ENCODE peak calls at places on chromosomes 7 and 10, in four cellular contexts. P, K, Q and J are unnamed samples.
A peak's percentile ranks its signal among the peaks of the same experiment; 100 is the strongest.

GRCh38 chr10:33352154-33352553 is 17.7 kb upstream of the NRP1 start:
- DNase-seq in K (no peak), Q (no peak), P (no peak), J (peak; percentile 91)

GRCh38 chr7:114312649-114313048 is 102.0 kb upstream of the FOXP2 start:
- DNase-seq in K (no peak), Q (no peak), P (no peak), J (no peak)

GRCh38 chr7:95317546-95317945 is 6.8 kb downstream of the PON1 start:
- DNase-seq in K (peak; percentile 34), P (no peak), Q (no peak), J (no peak)

GRCh38 chr10:112898540-112899395 is 51.3 kb upstream of the TCF7L2 start:
- DNase-seq in K (peak; percentile 95), Q (peak; percentile 95), P (peak; percentile 85), J (peak; percentile 80)

GRCh38 chr10:77320852-77321496 is 316.6 kb downstream of the KCNMA1 start:
- DNase-seq in K (no peak), Q (no peak), P (no peak), J (peak; percentile 99)

GRCh38 chr10:46298346-46299266 is 11.8 kb downstream of the ANTXRL start:
- DNase-seq in P (peak; percentile 30), K (no peak), Q (no peak), J (no peak)

GRCh38 chr7:13115157-13115772 is 427.8 kb downstream of the ARL4A start:
- DNase-seq in P (no peak), K (peak; percentile 63), Q (no peak), J (peak; percentile 16)

GRCh38 chr10:108638225-108638624 is 1285.1 kb downstream of the XPNPEP1 start:
- DNase-seq in P (no peak), K (no peak), Q (no peak), J (no peak)

GRCh38 chr10:104333037-104333727 is 5.1 kb downstream of the ITPRIP start:
- DNase-seq in K (peak; percentile 76), Q (no peak), P (no peak), J (no peak)

GRCh38 chr10:58963723-58964124 is 212.7 kb upstream of the PHYHIPL start:
- DNase-seq in Q (peak; percentile 89), K (peak; percentile 60), P (peak; percentile 75), J (no peak)

GRCh38 chr10:80498833-80499671 is 38.6 kb upstream of the SH2D4B start:
- DNase-seq in P (no peak), Q (peak; percentile 51), K (peak; percentile 92), J (peak; percentile 97)

GRCh38 chr10:130105724-130106123 is 4.9 kb downstream of the C10orf143 start:
- DNase-seq in K (peak; percentile 88), Q (peak; percentile 88), P (peak; percentile 85), J (no peak)

GRCh38 chr10:69403519-69403918 is 13.2 kb downstream of the TACR2 start:
- DNase-seq in Q (no peak), P (no peak), K (no peak), J (peak; percentile 96)

GRCh38 chr10:29635711-29636144 is 957 bp upstream of the SVIL start:
- DNase-seq in Q (peak; percentile 59), K (peak; percentile 84), P (no peak), J (peak; percentile 18)

GRCh38 chr7:20269726-20270125 is 52.5 kb upstream of the MACC1 start:
- DNase-seq in K (no peak), P (no peak), Q (no peak), J (peak; percentile 33)

GRCh38 chr10:1660815-1661214 is 76.5 kb downstream of the ADARB2 start:
- DNase-seq in P (no peak), K (peak; percentile 53), Q (no peak), J (no peak)

GRCh38 chr10:73159038-73159648 is 8.7 kb downstream of the ECD start:
- DNase-seq in P (peak; percentile 60), K (peak; percentile 52), Q (peak; percentile 30), J (peak; percentile 55)

GRCh38 chr10:128326851-128327250 is 200.6 kb upstream of the MKI67 start:
- DNase-seq in Q (no peak), K (no peak), P (no peak), J (no peak)
- H2BK15ac ChIP-seq in Q (no peak overlapping the region), K (no peak overlapping the region), P (no peak overlapping the region), J (no peak overlapping the region)

DNA sequence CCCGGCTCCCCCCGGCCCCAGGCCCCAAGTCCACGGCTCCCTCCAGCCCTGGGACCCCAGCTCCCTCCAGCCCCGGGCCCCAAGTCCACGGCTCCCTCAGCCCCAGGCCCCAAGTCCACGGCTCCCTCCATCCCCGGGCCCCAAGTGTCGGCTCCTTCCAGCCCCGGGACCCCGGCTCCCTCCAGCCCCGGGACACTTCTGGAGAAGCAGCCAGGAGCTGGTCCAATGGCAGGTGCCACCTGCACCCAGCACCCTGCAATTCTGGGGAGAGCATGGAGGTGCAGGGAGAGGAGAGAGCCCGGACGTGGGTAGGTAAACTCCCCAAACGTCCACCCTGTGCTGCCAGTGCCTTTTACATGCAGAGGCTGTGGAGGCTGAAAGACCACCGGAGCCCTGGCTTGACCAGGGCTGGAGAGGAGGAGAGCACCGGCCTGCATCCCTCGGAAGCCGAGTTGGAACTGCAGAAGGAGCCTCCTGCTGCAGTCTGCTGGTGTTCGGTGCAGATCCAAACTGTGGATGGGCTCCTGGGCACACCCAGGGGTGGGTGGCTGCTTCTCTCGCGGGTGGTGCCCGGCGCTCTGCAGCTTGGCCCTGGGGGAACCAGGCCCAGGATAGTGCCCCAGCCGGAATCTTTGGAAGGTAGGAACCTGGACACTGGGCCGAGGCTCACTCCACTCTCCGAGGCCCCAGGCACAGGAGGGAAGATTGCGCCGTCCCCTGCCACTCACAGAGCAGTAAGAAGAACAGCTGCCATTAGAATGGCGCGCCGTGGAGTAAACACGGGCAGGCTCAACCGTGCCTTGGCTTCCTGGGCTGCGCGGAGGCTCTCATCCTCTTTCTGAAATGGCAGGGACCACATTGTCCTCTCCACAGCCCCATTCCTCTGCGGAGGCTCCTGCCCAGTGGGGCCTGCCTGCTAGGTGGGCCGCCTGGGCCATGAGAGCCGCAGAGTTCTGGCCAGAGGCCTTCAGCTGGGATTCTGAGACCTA is 14.7 kb downstream of the SHH start:
- DNase-seq in K (no peak), Q (no peak), P (no peak), J (no peak)
- H2BK15ac ChIP-seq in K (no peak overlapping the region), Q (no peak overlapping the region), P (no peak overlapping the region), J (no peak overlapping the region)

GRCh38 chr10:88745633-88746032 is 14.2 kb upstream of the LIPN start:
- DNase-seq in Q (no peak), K (no peak), P (no peak), J (no peak)
- H2BK15ac ChIP-seq in Q (no peak overlapping the region), K (no peak overlapping the region), P (no peak overlapping the region), J (no peak overlapping the region)

GRCh38 chr7:159028456-159029401 is 115.9 kb downstream of the VIPR2 start:
- DNase-seq in P (peak; percentile 42), Q (peak; percentile 19), K (no peak), J (no peak)
- H2BK15ac ChIP-seq in P (peak overlapping the region; percentile 95), Q (no peak overlapping the region), K (no peak overlapping the region), J (no peak overlapping the region)

DNA sequence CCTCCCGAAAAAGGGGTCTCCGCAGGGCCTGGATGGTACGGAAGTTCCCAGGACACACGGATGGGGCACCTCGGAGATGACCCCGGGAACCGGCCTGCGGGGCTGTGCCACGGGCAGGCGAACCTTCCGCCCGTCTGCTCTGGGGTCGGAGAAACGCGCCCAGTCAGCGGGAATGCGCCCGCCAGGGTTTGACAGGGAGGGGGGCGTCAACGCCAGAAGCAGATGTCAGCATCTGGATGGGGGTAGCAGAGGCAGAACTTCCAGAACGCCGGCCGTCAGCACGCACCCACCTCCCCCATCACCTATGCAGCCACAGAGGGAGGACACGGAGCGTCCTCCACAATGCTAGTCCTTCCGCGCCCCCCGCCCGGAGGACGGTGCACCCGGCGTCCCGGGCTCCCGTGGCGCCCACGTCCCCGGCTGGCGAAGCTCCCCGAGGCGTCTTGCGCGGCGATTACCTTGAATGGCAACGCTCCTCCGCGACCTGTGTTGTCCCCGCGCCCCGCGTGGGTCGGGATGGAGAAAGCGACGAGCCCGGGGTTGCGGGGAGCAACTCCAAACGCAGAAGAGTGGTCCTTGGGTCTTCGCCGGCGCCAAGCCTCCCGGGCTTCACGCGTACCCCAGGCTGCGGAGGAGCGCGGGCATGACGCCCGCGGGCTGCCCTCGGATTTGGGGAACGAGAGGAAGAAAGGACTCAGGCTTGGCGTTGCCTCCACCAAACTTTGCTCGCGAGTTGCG is 571 bp downstream of the FGFR2 start:
- DNase-seq in P (peak; percentile 72), K (peak; percentile 44), Q (no peak), J (no peak)
- H2BK15ac ChIP-seq in P (peak overlapping the region; percentile 61), K (no peak overlapping the region), Q (no peak overlapping the region), J (no peak overlapping the region)

GRCh38 chr7:76220185-76221057 is 18.7 kb downstream of the SRRM3 start:
- DNase-seq in P (peak; percentile 84), Q (peak; percentile 87), K (peak; percentile 88), J (peak; percentile 30)
- H2BK15ac ChIP-seq in P (peak overlapping the region; percentile 97), Q (no peak overlapping the region), K (no peak overlapping the region), J (no peak overlapping the region)